ENCODE peak calls at places on chromosomes 3 and 15, in six cellular contexts. C is AG09319, F is IMR-90, T is GM20000, L is astrocyte of the spinal cord, O is tibial artery. U is an unnamed sample.

GRCh38 chr3:191360620-191361019 is 30.3 kb upstream of the UTS2B start:
- DNase-seq in F (no peak), C (no peak), T (no peak), L (no peak), O (no peak), U (no peak)

GRCh38 chr3:20054549-20054987 is 14.3 kb downstream of the KAT2B start:
- DNase-seq in L (peak; percentile 77), F (peak; percentile 78), C (no peak), O (no peak), T (peak; percentile 21), U (peak; percentile 71)

GRCh38 chr3:47421741-47422649 is 41.2 kb downstream of the PTPN23 start:
- DNase-seq in O (no peak), C (no peak), T (peak; percentile 35), F (no peak), L (no peak), U (no peak)

GRCh38 chr15:48631191-48631770 is 14.2 kb downstream of the FBN1 start:
- DNase-seq in C (no peak), F (peak; percentile 32), O (no peak), T (no peak), L (no peak), U (no peak)

GRCh38 chr15:73959801-73960200 is 32.3 kb downstream of the STOML1 start:
- DNase-seq in C (no peak), O (peak; percentile 41), L (no peak), T (no peak), F (no peak), U (no peak)

GRCh38 chr15:89801471-89802205 is 13.0 kb downstream of the ANPEP start:
- DNase-seq in T (no peak), C (no peak), L (no peak), O (no peak), F (no peak), U (no peak)

GRCh38 chr3:41369838-41370237 is 170.5 kb downstream of the CTNNB1 start:
- DNase-seq in T (no peak), C (no peak), F (no peak), L (peak; percentile 14), O (no peak), U (no peak)

GRCh38 chr3:71955549-71956373 is 170.8 kb upstream of the PROK2 start:
- DNase-seq in C (peak; percentile 56), L (peak; percentile 84), O (peak; percentile 84), T (peak; percentile 32), F (peak; percentile 70), U (peak; percentile 79)

GRCh38 chr3:117964814-117965213 is 1069.8 kb downstream of the IGSF11 start:
- DNase-seq in T (no peak), L (no peak), O (no peak), C (no peak), F (no peak), U (no peak)

GRCh38 chr3:156899951-156900350 is 73.8 kb downstream of the LEKR1 start:
- DNase-seq in C (no peak), L (peak; percentile 32), F (no peak), T (no peak), O (no peak), U (no peak)

GRCh38 chr3:141150431-141150830 is 81.2 kb upstream of the PXYLP1 start:
- DNase-seq in T (no peak), C (no peak), F (no peak), L (no peak), O (no peak), U (no peak)

GRCh38 chr3:151123827-151124226 is 38.4 kb downstream of the MED12L start:
- DNase-seq in T (no peak), L (no peak), F (no peak), O (no peak), C (no peak), U (no peak)

GRCh38 chr15:48696627-48697312 is 51.3 kb upstream of the FBN1 start:
- DNase-seq in T (no peak), C (no peak), O (no peak), F (peak; percentile 58), L (peak; percentile 45), U (no peak)

GRCh38 chr3:166303685-166304084 is 466.5 kb upstream of the BCHE start:
- DNase-seq in L (no peak), F (no peak), T (no peak), O (no peak), C (no peak), U (no peak)

DNA sequence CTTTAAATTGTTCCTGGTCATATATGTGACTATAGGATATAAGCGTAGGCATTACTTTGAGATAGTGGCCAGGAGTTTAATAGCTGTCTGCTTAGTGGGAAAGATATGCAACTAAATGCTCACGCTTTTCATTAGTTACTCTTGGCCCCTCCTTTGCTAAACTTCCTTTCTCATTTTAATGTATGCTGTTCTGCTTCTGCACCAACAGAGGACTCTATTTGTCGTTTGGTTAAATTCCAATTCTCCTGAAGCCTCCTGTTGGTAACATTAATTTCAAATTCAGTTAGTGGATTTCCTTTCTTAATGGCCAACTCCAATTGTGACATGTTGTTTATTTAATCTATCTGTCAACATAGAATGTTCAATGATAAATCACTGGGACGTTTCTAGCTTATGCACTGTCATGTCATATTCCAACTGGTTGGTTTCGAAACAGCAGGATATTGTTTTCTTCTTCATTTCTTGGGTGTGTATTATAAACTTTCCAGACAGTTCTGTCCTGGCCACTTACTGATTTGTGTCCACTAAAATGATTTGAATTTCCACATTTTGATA is 467.4 kb upstream of the BCHE start:
- DNase-seq in O (no peak), L (no peak), F (no peak), C (no peak), T (no peak), U (peak; percentile 3)
- TF ChIP-seq CTCF in O (no peak), L (no peak), F (no peak), C (no peak), T (no peak), U (no peak)

GRCh38 chr3:98999675-99000074 is 98.2 kb upstream of the DCBLD2 start:
- DNase-seq in O (no peak), C (no peak), L (no peak), F (no peak), T (no peak), U (no peak)

GRCh38 chr3:98990657-98991056 is 89.2 kb upstream of the DCBLD2 start:
- DNase-seq in C (no peak), F (no peak), T (no peak), O (no peak), L (no peak), U (no peak)

GRCh38 chr3:98991393-98991792 is 89.9 kb upstream of the DCBLD2 start:
- DNase-seq in L (no peak), C (no peak), F (no peak), O (no peak), T (no peak), U (no peak)

DNA sequence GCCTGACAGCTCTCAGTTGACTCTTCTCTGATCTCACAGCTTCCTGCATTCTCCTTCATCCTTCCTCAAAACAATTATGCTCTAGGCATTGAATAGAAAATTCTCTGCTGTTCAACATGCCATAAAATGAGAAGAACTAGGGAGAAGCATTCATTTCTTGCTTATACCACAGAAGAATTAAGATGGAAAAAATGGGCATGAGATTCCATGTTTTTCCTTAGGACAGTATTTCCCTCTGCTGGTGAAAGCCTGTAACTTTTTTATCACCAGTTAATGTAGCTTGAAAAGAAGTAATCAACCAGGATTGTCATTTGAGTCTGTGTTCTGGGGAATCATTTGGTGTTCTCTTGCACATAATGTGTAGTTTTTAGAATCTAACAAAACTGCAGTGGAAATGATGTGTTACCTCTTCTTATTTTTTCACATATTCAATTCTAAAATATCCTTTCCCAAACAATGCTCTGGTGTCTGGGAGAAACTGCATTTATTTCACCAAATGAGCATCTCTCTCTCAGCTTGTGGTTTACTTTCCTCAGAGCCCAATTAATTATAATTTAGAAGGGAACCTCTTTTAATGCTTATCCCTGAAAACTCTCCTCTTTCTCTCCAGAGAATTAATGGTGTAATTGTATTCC is 92.8 kb upstream of the DCBLD2 start:
- DNase-seq in O (no peak), C (peak; percentile 42), L (peak; percentile 83), T (no peak), F (peak; percentile 81), U (peak; percentile 76)
- TF ChIP-seq CTCF in O (peak; percentile 75), C (peak; percentile 67), L (peak; percentile 60), T (no peak), F (peak; percentile 85), U (peak; percentile 70)

DNA sequence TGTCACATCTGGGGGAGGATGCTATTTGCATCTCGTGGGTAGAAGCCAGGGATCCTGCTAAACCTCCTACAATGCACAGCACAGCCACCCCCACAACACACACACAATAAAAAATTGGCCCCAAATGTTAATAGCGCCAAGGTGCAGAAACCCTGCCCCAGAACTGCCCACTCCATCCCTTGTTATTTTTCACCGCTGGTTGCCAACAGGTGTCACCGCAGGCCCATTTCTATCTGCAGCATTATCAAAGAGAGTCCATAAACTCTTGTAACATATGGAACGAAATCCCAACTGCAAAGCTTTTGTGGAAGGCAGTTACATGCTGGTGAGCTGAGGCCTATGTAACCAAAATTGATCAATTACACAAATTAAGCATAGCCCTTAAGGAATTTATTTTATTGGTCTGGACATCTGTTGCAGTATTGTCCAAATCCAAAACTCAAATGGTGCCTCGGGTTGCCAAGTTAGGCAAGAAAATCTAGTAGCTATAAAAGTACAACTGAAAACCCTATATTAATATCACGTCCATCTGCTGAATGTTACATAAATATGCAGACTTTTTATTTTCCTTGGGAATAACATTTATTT is 66.2 kb downstream of the SAMMSON start:
- DNase-seq in C (no peak), L (no peak), T (no peak), O (no peak), F (no peak), U (no peak)
- TF ChIP-seq CTCF in C (no peak), L (peak; percentile 26), T (no peak), O (no peak), F (no peak), U (no peak)

GRCh38 chr15:66220587-66220986 is 33.0 kb downstream of the MEGF11 start:
- DNase-seq in C (no peak), T (no peak), L (no peak), F (no peak), O (peak; percentile 7), U (no peak)
- TF ChIP-seq CTCF in C (no peak), T (no peak), L (no peak), F (no peak), O (no peak), U (no peak)

GRCh38 chr15:64334530-64334929 is 21.4 kb downstream of the CSNK1G1 start:
- DNase-seq in T (no peak), F (no peak), L (no peak), C (no peak), O (no peak), U (no peak)
- TF ChIP-seq CTCF in T (no peak), F (no peak), L (no peak), C (no peak), O (no peak), U (no peak)

DNA sequence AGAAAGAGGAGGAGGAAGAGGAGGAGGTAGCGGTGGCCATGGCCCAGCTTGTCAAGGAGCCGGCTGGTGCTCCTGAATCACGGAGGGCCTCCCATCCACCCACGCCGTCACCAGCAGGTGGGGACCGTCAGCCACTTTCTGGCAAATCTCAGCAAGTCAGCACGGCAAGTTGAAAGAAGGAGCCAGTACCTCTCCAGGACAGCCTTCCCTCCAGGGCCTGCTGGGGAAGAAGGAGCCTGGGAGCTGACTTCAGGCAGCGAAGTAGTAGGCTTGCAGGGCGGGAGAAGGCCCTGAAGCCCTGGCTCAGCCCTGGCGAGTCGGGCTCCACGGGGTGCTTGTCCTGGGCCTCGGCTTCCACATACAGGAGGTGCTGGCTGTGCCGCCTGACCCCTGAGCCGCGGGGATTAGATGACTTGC is 99.2 kb upstream of the TRPM1 start:
- DNase-seq in F (peak; percentile 39), O (peak; percentile 76), C (no peak), L (peak; percentile 49), T (peak; percentile 55), U (peak; percentile 85)
- TF ChIP-seq CTCF in F (peak; percentile 43), O (peak; percentile 48), C (peak; percentile 30), L (peak; percentile 52), T (no peak), U (peak; percentile 76)

U was measured in fibroblast of villous mesenchyme.